ENCODE peak calls at places on chromosomes 4 and X, in four cellular contexts. H, Z, Q and W are unnamed samples.
A peak's percentile ranks its signal among the peaks of the same experiment; 100 is the strongest.

GRCh38 chr4:65943076-65943475 is 272.8 kb upstream of the EPHA5 start:
- DNase-seq in H (no peak), Z (peak; percentile 76), Q (no peak), W (no peak)

GRCh38 chr4:93147524-93148212 is 680.9 kb upstream of the ATOH1 start:
- DNase-seq in H (no peak), Z (no peak), Q (no peak), W (no peak)

GRCh38 chr4:87073570-87074470 is 139.0 kb downstream of the AFF1 start:
- DNase-seq in H (peak; percentile 41), Z (peak; percentile 66), Q (no peak), W (no peak)

GRCh38 chrX:140090800-140091275 is 125.5 kb upstream of the CXorf66 start:
- DNase-seq in H (no peak), Z (no peak), Q (no peak), W (no peak)

GRCh38 chr4:13907255-13907751 is 279.8 kb upstream of the BOD1L1 start:
- DNase-seq in H (no peak), Z (peak; percentile 98), Q (peak; percentile 87), W (no peak)

GRCh38 chr4:915595-915994 is 16.5 kb downstream of the GAK start:
- DNase-seq in H (no peak), Z (peak; percentile 42), Q (no peak), W (no peak)

GRCh38 chr4:180407273-180407885 is 1835.8 kb upstream of the TENM3 start:
- DNase-seq in H (no peak), Z (no peak), Q (no peak), W (no peak)

GRCh38 chr4:175691791-175692190 is 120.3 kb downstream of the GPM6A start:
- DNase-seq in H (no peak), Z (no peak), Q (no peak), W (no peak)

GRCh38 chrX:36019164-36019563 is 99.6 kb downstream of the CFAP47 start:
- DNase-seq in H (no peak), Z (no peak), Q (no peak), W (no peak)

GRCh38 chrX:154397888-154398667 is at the start of gene RPL10:
- DNase-seq in H (peak; percentile 92), Z (peak; percentile 95), Q (peak; percentile 87), W (peak; percentile 77)

GRCh38 chr4:4443821-4444220 is 56.9 kb downstream of the NSG1 start:
- DNase-seq in H (no peak), Z (peak; percentile 81), Q (no peak), W (no peak)

GRCh38 chr4:101977096-101977495 is 186.6 kb downstream of the BANK1 start:
- DNase-seq in H (no peak), Z (peak; percentile 99), Q (peak; percentile 56), W (no peak)

GRCh38 chr4:144185086-144185485 is 44.6 kb upstream of the GYPA start:
- DNase-seq in H (no peak), Z (no peak), Q (no peak), W (no peak)

GRCh38 chr4:24174622-24175021 is 284.8 kb upstream of the PPARGC1A start:
- DNase-seq in H (no peak), Z (no peak), Q (no peak), W (no peak)